ENCODE peak calls at places on chromosome 19, in eight cellular contexts. P, F, X, K, C, M, S and O are unnamed samples.

GRCh38 chr19:15371786-15372380 is 7.7 kb downstream of the AKAP8 start:
- DNase-seq in M (no peak), F (no peak), S (no peak), K (no peak), X (no peak), P (no peak), C (no peak), O (no peak)

GRCh38 chr19:13100871-13101589 is 1.6 kb downstream of the LYL1 start:
- DNase-seq in K (no peak), M (no peak), C (no peak), P (no peak), F (no peak), S (peak; percentile 19), X (peak; percentile 47), O (no peak)

GRCh38 chr19:8050274-8051096 is 2.1 kb upstream of the CCL25 start:
- DNase-seq in M (peak; percentile 63), X (peak; percentile 88), C (peak; percentile 72), S (peak; percentile 80), P (peak; percentile 89), F (peak; percentile 73), K (peak; percentile 45), O (peak; percentile 62)

GRCh38 chr19:29708553-29709439 is 6.3 kb downstream of the C19orf12 start:
- DNase-seq in F (no peak), X (no peak), M (no peak), C (no peak), P (no peak), K (no peak), S (no peak), O (peak; percentile 72)

GRCh38 chr19:44912854-44913253 is 1.6 kb upstream of the APOC1 start:
- DNase-seq in M (no peak), S (no peak), F (no peak), X (no peak), C (no peak), P (no peak), K (no peak), O (peak; percentile 13)

GRCh38 chr19:45468159-45468651 is 409 bp downstream of the FOSB start:
- DNase-seq in K (no peak), P (no peak), C (peak; percentile 42), M (no peak), F (no peak), S (peak; percentile 68), X (no peak), O (no peak)

GRCh38 chr19:10068205-10068604 is 17.9 kb upstream of the SHFL start:
- DNase-seq in K (no peak), P (no peak), F (no peak), X (no peak), M (no peak), S (no peak), C (no peak), O (peak; percentile 4)

GRCh38 chr19:54421521-54421920 is 6.3 kb downstream of the TTYH1 start:
- DNase-seq in F (no peak), M (no peak), C (no peak), K (no peak), P (no peak), X (no peak), S (no peak), O (no peak)

GRCh38 chr19:17020380-17020779 is 6.2 kb downstream of the CPAMD8 start:
- DNase-seq in M (no peak), P (no peak), K (no peak), F (no peak), X (no peak), C (no peak), S (no peak), O (no peak)

GRCh38 chr19:13001502-13002388 is 6.5 kb downstream of the NFIX start:
- DNase-seq in K (peak; percentile 43), F (no peak), M (no peak), P (no peak), X (no peak), C (no peak), S (no peak), O (no peak)

GRCh38 chr19:728011-728410 is 19.3 kb downstream of the PALM start:
- DNase-seq in M (no peak), K (no peak), C (no peak), X (no peak), P (no peak), S (no peak), F (no peak), O (no peak)

GRCh38 chr19:17720487-17720839 is 1.2 kb downstream of the MAP1S start:
- DNase-seq in X (no peak), S (no peak), C (no peak), F (no peak), P (no peak), K (no peak), M (no peak), O (no peak)

GRCh38 chr19:55080915-55081772 is 5.5 kb downstream of the EPS8L1 start:
- DNase-seq in P (peak; percentile 83), M (peak; percentile 51), C (peak; percentile 60), F (peak; percentile 59), S (peak; percentile 80), X (no peak), K (no peak), O (peak; percentile 43)

GRCh38 chr19:55091955-55092354 is 16.3 kb downstream of the EPS8L1 start:
- DNase-seq in X (no peak), M (no peak), C (no peak), K (no peak), F (no peak), P (no peak), S (no peak), O (no peak)

GRCh38 chr19:2747349-2747748 is 7.5 kb upstream of the SLC39A3 start:
- DNase-seq in F (no peak), P (no peak), C (no peak), S (no peak), K (no peak), M (no peak), X (no peak), O (no peak)